ENCODE peak calls at places on chromosomes 7 and 10, in six cellular contexts. U, Q, I, B, G and Y are unnamed samples. For H3K9me3, the result is how much of the 10 kb centered on the place peaks cover.

GRCh38 chr10:100318201-100318600 is 11.8 kb downstream of the PKD2L1 start:
- DNase-seq in U (no peak), Q (no peak), I (no peak), B (no peak), G (no peak), Y (no peak)

GRCh38 chr10:100826983-100827818 is 81.8 kb downstream of the PAX2 start:
- DNase-seq in U (no peak), Q (peak), I (peak), B (no peak), G (peak), Y (peak)

GRCh38 chr10:100901051-100901450 is 11.7 kb upstream of the SLF2 start:
- DNase-seq in U (no peak), Q (no peak), I (no peak), B (no peak), G (no peak), Y (no peak)

GRCh38 chr10:89535185-89536012 is at the start of gene SLC16A12:
- DNase-seq in U (no peak), Q (no peak), I (no peak), B (peak), G (no peak), Y (no peak)

GRCh38 chr10:126598009-126598408 is 72.5 kb downstream of the C10orf90 start:
- DNase-seq in U (no peak), Q (peak), I (peak), B (no peak), G (peak), Y (no peak)

GRCh38 chr7:27111753-27112277 is 9.3 kb upstream of the HOXA2 start:
- DNase-seq in U (no peak), Q (no peak), I (no peak), B (no peak), G (no peak), Y (no peak)

GRCh38 chr10:5618042-5618441 is 48.4 kb downstream of the ASB13 start:
- DNase-seq in U (no peak), Q (no peak), I (no peak), B (no peak), G (no peak), Y (no peak)

GRCh38 chr7:2958416-2959342 is 85.0 kb downstream of the CARD11 start:
- DNase-seq in U (no peak), Q (no peak), I (no peak), B (no peak), G (no peak), Y (peak)

GRCh38 chr10:74008212-74008731 is 10.4 kb downstream of the VCL start:
- DNase-seq in U (no peak), Q (no peak), I (no peak), B (no peak), G (no peak), Y (no peak)

GRCh38 chr7:140230517-140230861 is 53.7 kb upstream of the KDM7A start:
- DNase-seq in U (no peak), Q (peak), I (no peak), B (peak), G (peak), Y (peak)

GRCh38 chr7:105304040-105304895 is 84.5 kb downstream of the SRPK2 start:
- DNase-seq in U (no peak), Q (no peak), I (no peak), B (no peak), G (no peak), Y (no peak)

GRCh38 chr7:108211382-108212201 is 81.4 kb upstream of the LAMB4 start:
- DNase-seq in U (no peak), Q (peak), I (peak), B (no peak), G (peak), Y (no peak)

GRCh38 chr10:43348511-43349312 is 22.7 kb upstream of the FXYD4 start:
- DNase-seq in U (peak), Q (peak), I (peak), B (peak), G (peak), Y (peak)

GRCh38 chr10:43351301-43351700 is 20.1 kb upstream of the FXYD4 start:
- DNase-seq in U (no peak), Q (no peak), I (no peak), B (no peak), G (no peak), Y (no peak)

GRCh38 chr10:43350686-43351085 is 20.8 kb upstream of the FXYD4 start:
- DNase-seq in U (no peak), Q (no peak), I (no peak), B (no peak), G (no peak), Y (no peak)

GRCh38 chr10:43347997-43348396 is 23.4 kb upstream of the FXYD4 start:
- DNase-seq in U (no peak), Q (no peak), I (no peak), B (no peak), G (no peak), Y (no peak)

DNA sequence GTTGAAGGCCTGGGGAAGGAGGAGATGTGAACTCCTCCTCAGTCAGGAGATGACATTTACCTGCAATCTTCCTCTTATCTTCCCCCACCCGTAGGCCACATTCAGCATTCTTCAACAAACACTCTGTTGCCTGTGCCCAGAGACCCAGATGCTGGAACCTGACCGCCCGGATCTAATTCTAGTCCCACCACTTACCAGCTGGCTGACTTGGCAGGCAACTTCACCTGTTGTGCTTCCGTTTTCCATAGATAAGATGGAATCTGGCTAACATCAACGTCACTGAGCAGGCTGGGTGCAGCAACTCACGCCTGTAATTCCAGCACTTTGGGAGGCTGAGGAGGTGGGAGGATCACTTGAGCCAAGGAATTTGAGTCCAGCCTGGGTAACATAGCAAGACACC is 21.3 kb upstream of the FXYD4 start:
- DNase-seq in U (no peak), Q (peak), I (no peak), B (no peak), G (peak), Y (no peak)
- H3K27ac ChIP-seq in U (no peak), Q (no peak), I (no peak), B (no peak), G (no peak), Y (no peak)

DNA sequence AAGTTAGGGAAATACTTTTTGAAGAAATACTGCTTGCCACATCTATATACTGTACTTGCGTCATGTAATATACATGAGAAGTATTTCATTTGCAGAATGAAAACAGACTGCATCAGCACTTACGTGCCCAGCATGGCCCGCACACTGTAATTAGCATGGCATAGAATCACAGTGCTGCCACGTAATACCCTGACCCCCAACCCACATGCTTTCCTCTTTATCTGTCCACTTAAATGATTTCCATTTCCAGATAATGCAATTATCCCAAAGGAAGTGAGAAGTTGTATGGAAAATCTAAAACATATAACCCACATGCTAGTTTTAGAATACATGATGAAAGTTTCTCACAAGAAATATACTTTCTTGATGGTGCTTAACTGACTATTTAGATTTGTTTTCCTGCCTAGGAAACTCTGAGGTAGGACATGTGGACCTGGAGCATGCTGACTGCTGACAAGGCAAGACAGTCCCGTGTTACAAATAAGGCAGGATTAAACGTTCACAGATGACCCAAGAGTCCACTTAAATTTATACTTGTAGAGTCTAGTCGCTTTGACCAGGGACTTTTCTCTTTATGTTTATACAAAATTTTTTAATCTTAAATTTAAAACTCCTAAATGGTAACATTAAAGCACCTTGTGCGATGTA is 12.6 kb downstream of the USP6NL start:
- DNase-seq in U (no peak), Q (no peak), I (no peak), B (no peak), G (no peak), Y (no peak)
- H3K9me3 ChIP-seq in U (under half), Q (under half), I (under half), B (under half), G (under half), Y (under half)

GRCh38 chr7:372939-373791 is 83.2 kb downstream of the FOXL3 start:
- DNase-seq in U (no peak), Q (peak), I (no peak), B (peak), G (peak), Y (peak)
- TF ChIP-seq EP300 in U (no peak), Q (no peak), I (no peak), B (no peak), G (no peak), Y (no peak)

GRCh38 chr7:158431055-158431940 is 156.3 kb downstream of the PTPRN2 start:
- DNase-seq in U (no peak), Q (no peak), I (no peak), B (no peak), G (no peak), Y (no peak)
- H3K27ac ChIP-seq in U (peak), Q (peak), I (peak), B (no peak), G (peak), Y (no peak)

GRCh38 chr10:28366943-28367342 is 64.1 kb upstream of the MPP7 start:
- DNase-seq in U (no peak), Q (no peak), I (no peak), B (no peak), G (no peak), Y (no peak)
- H3K9me3 ChIP-seq in U (under half), Q (under half), I (under half), B (under half), G (under half), Y (under half)

GRCh38 chr10:20855398-20856038 is 41.6 kb downstream of the NEBL start:
- DNase-seq in U (no peak), Q (no peak), I (no peak), B (no peak), G (no peak), Y (no peak)
- TF ChIP-seq EP300 in U (no peak), Q (no peak), I (no peak), B (no peak), G (no peak), Y (no peak)